ENCODE peak calls at places on chromosomes 2 and 18, in ten cellular contexts. U is right cardiac atrium, H is lung, T is gastrocnemius medialis, E is foreskin keratinocyte, W is cardiac muscle cell, K is Karpas-422, F is IMR-90, D is body of pancreas, A is SK-N-SH. P is an unnamed sample.

GRCh38 chr2:238103465-238104070 is 3.4 kb downstream of the ESPNL start:
- DNase-seq in H (no peak), F (no peak), D (no peak), K (no peak), A (no peak), T (no peak), U (peak; percentile 20), W (no peak), E (no peak), P (no peak)

GRCh38 chr2:56709181-56709580 is 525.4 kb downstream of the CCDC85A start:
- DNase-seq in F (no peak), T (no peak), U (no peak), H (no peak), E (no peak), D (no peak), K (no peak), W (no peak), A (no peak), P (no peak)

GRCh38 chr2:149125031-149125725 is 86.7 kb downstream of the LYPD6B start:
- DNase-seq in D (peak; percentile 85), K (no peak), W (no peak), F (no peak), E (no peak), H (no peak), U (no peak), T (no peak), A (no peak), P (peak; percentile 21)

GRCh38 chr18:57803119-57803969 is at the start of gene ATP8B1:
- DNase-seq in D (peak; percentile 98), K (no peak), H (peak; percentile 95), U (peak; percentile 93), F (peak; percentile 73), E (peak; percentile 84), T (peak; percentile 45), A (peak; percentile 75), W (peak; percentile 66), P (no peak)

GRCh38 chr2:147025611-147026010 is 819.2 kb upstream of the ACVR2A start:
- DNase-seq in E (no peak), D (no peak), H (no peak), T (no peak), W (no peak), F (no peak), U (no peak), K (no peak), A (no peak), P (no peak)

GRCh38 chr2:231666171-231667095 is 41.9 kb upstream of the PTMA start:
- DNase-seq in U (peak; percentile 98), K (peak; percentile 88), A (peak; percentile 64), T (peak; percentile 98), F (peak; percentile 91), W (peak; percentile 98), E (peak; percentile 69), H (peak; percentile 95), D (peak; percentile 98), P (peak; percentile 97)

GRCh38 chr2:197952540-197953202 is 148.3 kb downstream of the PLCL1 start:
- DNase-seq in A (no peak), H (no peak), F (no peak), T (no peak), U (no peak), D (no peak), K (no peak), E (no peak), W (no peak), P (no peak)

GRCh38 chr2:24831736-24832421 is 38.7 kb downstream of the CENPO start:
- DNase-seq in F (no peak), T (peak; percentile 67), H (no peak), K (no peak), D (peak; percentile 65), W (no peak), E (no peak), U (peak; percentile 64), A (peak; percentile 50), P (peak; percentile 53)

GRCh38 chr2:70685771-70686171 is 82.2 kb downstream of the ADD2 start:
- DNase-seq in K (no peak), F (no peak), U (no peak), D (no peak), A (no peak), W (no peak), E (no peak), H (no peak), T (no peak), P (no peak)

GRCh38 chr18:45780568-45780967 is 44.9 kb upstream of the SIGLEC15 start:
- DNase-seq in F (peak; percentile 28), K (no peak), T (no peak), D (no peak), E (no peak), H (no peak), U (no peak), A (no peak), W (no peak), P (peak; percentile 15)

GRCh38 chr2:146850746-146851145 is 994.1 kb upstream of the ACVR2A start:
- DNase-seq in W (peak; percentile 34), D (no peak), T (no peak), K (no peak), U (no peak), H (no peak), E (no peak), F (no peak), A (no peak), P (peak; percentile 36)

GRCh38 chr2:179768765-179769164 is 92.6 kb downstream of the ZNF385B start:
- DNase-seq in H (no peak), U (no peak), E (no peak), T (no peak), D (no peak), W (no peak), K (no peak), A (no peak), F (peak; percentile 1), P (no peak)

GRCh38 chr2:189178726-189179606 is 595 bp downstream of the COL5A2 start:
- DNase-seq in H (no peak), F (peak; percentile 78), T (no peak), D (no peak), U (peak; percentile 57), E (peak; percentile 63), K (no peak), A (no peak), W (peak; percentile 56), P (peak; percentile 96)

GRCh38 chr2:197102202-197102601 is 175.7 kb upstream of the PGAP1 start:
- DNase-seq in W (no peak), A (no peak), U (no peak), T (no peak), F (no peak), E (no peak), K (no peak), D (no peak), H (no peak), P (no peak)

GRCh38 chr18:60027397-60027796 is 127.6 kb downstream of the PMAIP1 start:
- DNase-seq in T (no peak), A (peak; percentile 47), F (no peak), H (no peak), U (no peak), W (no peak), K (no peak), D (no peak), E (peak; percentile 18), P (no peak)

GRCh38 chr2:128646091-128646490 is 327.4 kb upstream of the HS6ST1 start:
- DNase-seq in D (no peak), F (no peak), K (no peak), W (no peak), E (no peak), T (no peak), H (peak; percentile 13), A (no peak), U (no peak), P (no peak)

GRCh38 chr2:46645681-46646162 is 166.4 kb downstream of the TMEM247 start:
- DNase-seq in U (peak; percentile 65), H (peak; percentile 43), T (peak; percentile 23), K (no peak), E (peak; percentile 91), D (peak; percentile 38), F (peak; percentile 93), W (peak; percentile 36), A (no peak), P (peak; percentile 87)

GRCh38 chr2:145383961-145384360 is 864.0 kb upstream of the ZEB2 start:
- DNase-seq in K (no peak), W (no peak), A (no peak), T (no peak), E (no peak), H (no peak), U (no peak), F (no peak), D (no peak), P (no peak)

GRCh38 chr2:71154798-71155197 is 24.4 kb downstream of the MPHOSPH10 start:
- DNase-seq in A (no peak), U (no peak), E (peak; percentile 29), K (peak; percentile 91), D (no peak), H (no peak), T (no peak), F (no peak), W (no peak), P (no peak)

GRCh38 chr2:151437630-151438029 is 27.9 kb downstream of the RIF1 start:
- DNase-seq in F (peak; percentile 18), T (no peak), U (no peak), D (no peak), K (peak; percentile 76), E (peak; percentile 13), W (peak; percentile 20), H (no peak), A (peak; percentile 28), P (no peak)

GRCh38 chr18:73784853-73785252 is 362.8 kb downstream of the FBXO15 start:
- DNase-seq in W (no peak), E (no peak), F (no peak), T (no peak), K (no peak), D (no peak), U (no peak), H (no peak), A (no peak), P (no peak)

GRCh38 chr18:13260114-13260926 is 41.8 kb downstream of the LDLRAD4 start:
- DNase-seq in U (peak; percentile 50), W (no peak), H (no peak), A (no peak), D (peak; percentile 17), E (no peak), K (no peak), T (no peak), F (no peak), P (no peak)
- H3K4me1 ChIP-seq in U (peaks cover 15% of the 10 kb centered on the region), W (peaks cover 4% of the 10 kb centered on the region), H (peaks cover 8% of the 10 kb centered on the region), A (no peaks in the 10 kb centered on the region), D (peaks cover 19% of the 10 kb centered on the region), E (no peaks in the 10 kb centered on the region), K (no peaks in the 10 kb centered on the region), T (peaks cover 34% of the 10 kb centered on the region), F (no peaks in the 10 kb centered on the region), P (no peaks in the 10 kb centered on the region)

GRCh38 chr18:37385846-37386435 is 179.7 kb downstream of the CELF4 start:
- DNase-seq in T (no peak), F (peak; percentile 37), D (no peak), W (peak; percentile 60), H (no peak), K (peak; percentile 82), A (peak; percentile 52), E (no peak), U (no peak), P (no peak)
- H3K27me3 ChIP-seq in T (no peaks in the 10 kb centered on the region), F (peaks cover 19% of the 10 kb centered on the region), D (no peaks in the 10 kb centered on the region), W (no peaks in the 10 kb centered on the region), H (no peaks in the 10 kb centered on the region), K (no peaks in the 10 kb centered on the region), A (no peaks in the 10 kb centered on the region), E (no peaks in the 10 kb centered on the region), U (no peaks in the 10 kb centered on the region), P (no peaks in the 10 kb centered on the region)

GRCh38 chr18:33577688-33578370 is at the start of gene ASXL3:
- DNase-seq in T (no peak), W (peak; percentile 82), A (peak; percentile 91), E (no peak), K (no peak), F (no peak), H (peak; percentile 35), D (peak; percentile 40), U (peak; percentile 87), P (peak; percentile 4)
- H3K27ac ChIP-seq in T (peak within 1 kb of the TSS; percentile 25), W (peak within 1 kb of the TSS; percentile 92), A (peak within 1 kb of the TSS; percentile 56), E (no peak within 1 kb of the TSS), K (no peak within 1 kb of the TSS), F (peak within 1 kb of the TSS; percentile 3), H (peak within 1 kb of the TSS; percentile 93), D (peak within 1 kb of the TSS; percentile 85), U (peak within 1 kb of the TSS; percentile 98), P (no peak within 1 kb of the TSS)

GRCh38 chr2:43067254-43068052 is 159.0 kb downstream of the ZFP36L2 start:
- DNase-seq in E (no peak), A (peak; percentile 60), W (no peak), U (peak; percentile 48), H (no peak), K (no peak), T (no peak), D (no peak), F (no peak), P (no peak)
- H3K4me1 ChIP-seq in E (peaks cover 13% of the 10 kb centered on the region), A (peaks cover 12% of the 10 kb centered on the region), W (peaks cover 15% of the 10 kb centered on the region), U (peaks cover 17% of the 10 kb centered on the region), H (peaks cover 9% of the 10 kb centered on the region), K (no peaks in the 10 kb centered on the region), T (peaks cover 28% of the 10 kb centered on the region), D (no peaks in the 10 kb centered on the region), F (peaks cover 12% of the 10 kb centered on the region), P (peaks cover 30% of the 10 kb centered on the region)

P was measured in SJCRH30.